ENCODE peak calls at places on chromosomes 13 and 19, in four cellular contexts. One of them, this sample, is unnamed.
A peak's percentile ranks its signal among the peaks of the same experiment; 100 is the strongest.

GRCh38 chr13:100810991-100811390 is 136.4 kb upstream of the TMTC4 start:
- DNase-seq in KBM-7: no peak
- DNase-seq in breast epithelium: no peak
- DNase-seq in LHCN-M2: no peak
- DNase-seq in this sample: no peak

GRCh38 chr19:20245309-20245708 is 78.3 kb downstream of the ZNF486 start:
- DNase-seq in LHCN-M2: no peak
- DNase-seq in breast epithelium: no peak
- DNase-seq in KBM-7: no peak
- DNase-seq in this sample: no peak

GRCh38 chr19:31223805-31224534 is 125.3 kb downstream of the TSHZ3 start:
- DNase-seq in LHCN-M2: peak; percentile 93
- DNase-seq in KBM-7: no peak
- DNase-seq in breast epithelium: no peak
- DNase-seq in this sample: no peak

GRCh38 chr19:43847884-43848283 is 20.8 kb downstream of the ZNF283 start:
- DNase-seq in LHCN-M2: no peak
- DNase-seq in breast epithelium: no peak
- DNase-seq in KBM-7: no peak
- DNase-seq in this sample: no peak

GRCh38 chr13:34179481-34179880 is 361.5 kb downstream of the RFC3 start:
- DNase-seq in breast epithelium: no peak
- DNase-seq in LHCN-M2: no peak
- DNase-seq in KBM-7: no peak
- DNase-seq in this sample: no peak

GRCh38 chr19:4108767-4109625 is 14.9 kb downstream of the MAP2K2 start:
- DNase-seq in LHCN-M2: no peak
- DNase-seq in KBM-7: peak; percentile 90
- DNase-seq in breast epithelium: no peak
- DNase-seq in this sample: no peak

GRCh38 chr13:48853381-48854102 is 122.2 kb upstream of the FNDC3A start:
- DNase-seq in KBM-7: peak; percentile 80
- DNase-seq in LHCN-M2: peak; percentile 61
- DNase-seq in breast epithelium: no peak
- DNase-seq in this sample: no peak

GRCh38 chr19:35345671-35346111 is 2.0 kb upstream of the FFAR1 start:
- DNase-seq in KBM-7: no peak
- DNase-seq in breast epithelium: no peak
- DNase-seq in LHCN-M2: no peak
- DNase-seq in this sample: no peak

This sample was measured in A549.